ENCODE peak calls at places on chromosomes 2 and 18, in ten cellular contexts. F is left ventricle myocardium inferior, N is A549, K is endodermal cell, H is body of pancreas, Q is HFF-Myc, Z is BJ, B is GM12865, A is mesothelial cell of epicardium, V is fibroblast of the aortic adventitia. L is an unnamed sample.

GRCh38 chr2:233410191-233410760 is 56.0 kb downstream of the DGKD start:
- DNase-seq in V (no peak), Q (no peak), Z (no peak), F (no peak), K (no peak), B (no peak), H (peak), A (no peak), N (no peak), L (no peak)

GRCh38 chr2:237512774-237513466 is 25.9 kb downstream of the MLPH start:
- DNase-seq in H (peak), N (peak), F (peak), Q (peak), A (peak), V (peak), K (peak), B (peak), Z (peak), L (peak)

GRCh38 chr2:144703852-144704324 is 184.0 kb upstream of the ZEB2 start:
- DNase-seq in A (no peak), K (no peak), V (peak), N (peak), B (no peak), Q (no peak), Z (peak), H (no peak), F (no peak), L (peak)

GRCh38 chr2:150681120-150681796 is 193.8 kb upstream of the RND3 start:
- DNase-seq in K (no peak), Z (peak), A (no peak), H (no peak), N (no peak), F (no peak), B (no peak), V (peak), Q (peak), L (peak)

GRCh38 chr2:231191896-231192872 is 6.2 kb upstream of the ARMC9 start:
- DNase-seq in H (peak), Z (no peak), K (peak), V (peak), F (peak), Q (peak), N (peak), A (peak), B (peak), L (peak)

GRCh38 chr18:65706646-65707045 is 44.2 kb upstream of the CDH7 start:
- DNase-seq in K (peak), H (no peak), Q (no peak), N (no peak), Z (no peak), F (no peak), B (no peak), V (no peak), A (no peak), L (no peak)

GRCh38 chr18:49094979-49095632 is 144.3 kb upstream of the SMAD7 start:
- DNase-seq in F (no peak), N (no peak), Z (peak), A (no peak), V (peak), H (no peak), K (no peak), Q (peak), B (no peak), L (no peak)

GRCh38 chr2:138365581-138365980 is 136.0 kb upstream of the SPOPL start:
- DNase-seq in K (no peak), N (no peak), V (no peak), A (no peak), B (no peak), F (no peak), Z (no peak), Q (no peak), H (no peak), L (no peak)

GRCh38 chr2:102619414-102620319 is at the start of gene SLC9A2:
- DNase-seq in V (no peak), H (peak), A (no peak), Q (no peak), F (peak), K (peak), Z (no peak), N (peak), B (peak), L (peak)

GRCh38 chr2:207807516-207807915 is 37.8 kb upstream of the FZD5 start:
- DNase-seq in Z (no peak), F (no peak), Q (no peak), H (no peak), A (no peak), N (no peak), K (no peak), V (no peak), B (peak), L (no peak)

GRCh38 chr2:197107291-197108269 is 181.1 kb upstream of the PGAP1 start:
- DNase-seq in Q (no peak), F (peak), V (peak), K (no peak), Z (peak), B (no peak), A (no peak), N (no peak), H (no peak), L (peak)

DNA sequence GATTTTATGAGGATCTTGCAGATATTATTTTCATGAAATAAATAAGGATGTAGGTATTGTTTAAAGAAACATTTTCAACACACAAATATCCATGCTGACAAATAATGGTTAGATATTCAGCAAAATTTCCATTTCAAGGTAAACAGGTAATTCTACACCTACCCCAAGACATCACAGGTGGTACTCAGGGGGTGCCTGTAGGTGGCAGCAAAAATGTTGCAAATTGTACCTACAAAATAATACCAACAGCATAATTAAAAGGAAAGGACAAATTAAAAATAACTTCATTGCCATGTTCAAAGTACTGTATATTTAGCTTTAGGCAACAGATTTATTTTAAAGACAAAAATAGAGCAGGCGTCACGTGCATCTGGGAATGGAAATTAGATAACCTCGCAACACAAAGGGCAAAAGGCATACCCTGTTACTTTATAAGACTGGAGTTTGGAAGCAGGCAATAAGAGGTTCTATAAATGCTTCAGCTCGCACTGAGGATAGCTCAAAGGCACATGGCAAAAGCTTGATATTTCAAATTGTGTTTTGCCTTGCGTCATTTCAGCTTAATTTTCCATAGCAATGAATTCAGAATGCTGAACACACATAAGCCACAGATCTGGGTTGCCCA is 630.5 kb downstream of the TDRD15 start:
- DNase-seq in F (no peak), V (no peak), Z (no peak), A (no peak), N (no peak), B (peak), Q (no peak), K (peak), H (no peak), L (peak)
- TF ChIP-seq CTCF in F (peak), V (no peak), Z (peak), A (no peak), N (no peak), B (peak), Q (no peak), K (peak), H (no peak), L (no peak)

DNA sequence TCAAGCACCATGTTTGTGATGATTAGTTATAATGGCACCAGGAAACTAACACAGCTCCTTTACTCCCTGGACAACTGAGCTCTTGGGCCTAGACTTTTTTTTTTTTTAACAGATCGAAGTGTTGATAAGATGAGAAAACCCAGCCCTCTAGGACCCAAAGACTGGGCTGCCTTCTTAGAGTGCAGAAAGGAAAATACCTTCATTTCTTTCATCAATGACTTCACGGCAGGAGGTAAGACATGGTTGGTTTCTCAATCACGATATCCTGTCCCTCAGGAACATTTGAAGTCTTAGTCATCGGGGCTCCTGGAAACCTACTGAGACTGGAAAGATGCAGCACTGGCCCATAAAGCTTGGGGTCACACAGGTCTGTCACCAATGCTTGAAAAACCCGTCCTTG is 84.7 kb downstream of the TNFRSF11A start:
- DNase-seq in V (no peak), F (no peak), Z (no peak), N (no peak), K (no peak), H (no peak), A (no peak), Q (no peak), B (no peak), L (no peak)
- TF ChIP-seq CTCF in V (no peak), F (no peak), Z (no peak), N (no peak), K (no peak), H (no peak), A (no peak), Q (no peak), B (no peak), L (no peak)

GRCh38 chr2:223901854-223902253 is 43.3 kb downstream of the WDFY1 start:
- DNase-seq in V (no peak), A (no peak), Z (no peak), N (no peak), K (no peak), F (no peak), B (no peak), H (no peak), Q (no peak), L (peak)
- TF ChIP-seq CTCF in V (no peak), A (no peak), Z (no peak), N (no peak), K (no peak), F (no peak), B (no peak), H (peak), Q (no peak), L (no peak)

GRCh38 chr2:192044496-192044895 is 150.2 kb downstream of the TMEFF2 start:
- DNase-seq in N (no peak), A (no peak), F (no peak), Z (no peak), H (no peak), Q (no peak), V (no peak), B (no peak), K (peak), L (no peak)
- TF ChIP-seq CTCF in N (no peak), A (no peak), F (no peak), Z (no peak), H (no peak), Q (no peak), V (no peak), B (no peak), K (peak), L (no peak)

GRCh38 chr2:238597638-238598528 is 171.2 kb downstream of the ASB1 start:
- DNase-seq in Q (no peak), V (no peak), B (no peak), A (no peak), N (no peak), H (no peak), Z (no peak), K (no peak), F (no peak), L (no peak)

GRCh38 chr2:238594796-238595749 is 168.3 kb downstream of the ASB1 start:
- DNase-seq in F (no peak), H (no peak), A (no peak), Q (no peak), N (no peak), Z (no peak), K (no peak), B (no peak), V (no peak), L (no peak)

GRCh38 chr2:238598802-238599530 is 172.2 kb downstream of the ASB1 start:
- DNase-seq in V (no peak), H (no peak), B (no peak), N (no peak), Z (no peak), F (no peak), A (no peak), K (no peak), Q (no peak), L (no peak)

GRCh38 chr2:238595750-238596570 is 169.2 kb downstream of the ASB1 start:
- DNase-seq in V (no peak), N (no peak), K (no peak), Z (no peak), Q (no peak), B (no peak), F (no peak), H (no peak), A (no peak), L (no peak)

GRCh38 chr2:238596571-238597551 is 170.1 kb downstream of the ASB1 start:
- DNase-seq in B (no peak), Q (peak), V (peak), Z (peak), F (peak), H (peak), K (no peak), A (no peak), N (peak), L (peak)
- TF ChIP-seq CTCF in B (no peak), Q (peak), V (no peak), Z (no peak), F (no peak), H (no peak), K (no peak), A (no peak), N (no peak), L (no peak)

DNA sequence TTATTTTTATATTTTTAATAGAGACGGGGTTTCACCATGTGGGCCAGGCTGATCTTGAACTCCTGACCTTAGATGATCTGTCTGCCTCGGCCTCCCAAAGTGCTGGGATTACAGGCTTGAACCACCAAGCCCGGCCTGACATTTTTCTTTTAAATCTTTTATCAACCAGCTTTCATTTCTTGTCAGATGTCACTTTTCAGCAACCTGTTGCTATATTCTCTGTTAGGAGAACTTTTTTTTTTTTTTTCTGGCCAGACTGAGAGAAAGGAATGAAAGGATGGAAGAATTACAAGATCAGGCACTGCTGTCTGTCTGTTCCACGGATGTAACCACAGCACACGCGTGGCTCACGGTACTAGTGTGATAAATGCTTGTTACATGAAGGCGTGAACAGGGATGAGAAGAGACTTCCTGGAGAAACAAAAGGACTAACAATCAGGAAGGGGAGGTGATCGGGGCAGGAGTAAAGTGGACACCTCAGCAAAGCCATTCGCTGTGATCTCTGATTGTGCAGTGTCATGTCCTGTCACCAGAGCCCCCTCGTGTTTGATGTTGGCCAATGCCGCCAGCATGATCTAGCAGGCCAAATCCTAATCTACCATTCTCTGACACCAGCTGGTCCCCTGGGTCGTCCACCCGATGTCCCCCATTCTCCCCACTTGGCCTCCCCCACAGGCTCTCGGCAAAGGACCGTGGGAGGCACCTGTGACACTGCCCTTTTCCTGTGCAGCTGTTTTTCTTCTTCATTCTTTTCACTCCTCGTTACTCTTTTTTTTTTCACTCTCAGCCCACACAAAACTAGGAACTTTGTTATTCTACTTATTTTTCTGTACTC is 146.6 kb downstream of the TGIF1 start:
- DNase-seq in B (peak), N (no peak), Q (no peak), A (no peak), V (no peak), K (peak), Z (no peak), F (peak), H (no peak), L (peak)
- TF ChIP-seq CTCF in B (peak), N (no peak), Q (peak), A (no peak), V (no peak), K (peak), Z (peak), F (peak), H (no peak), L (peak)